ENCODE peak calls at places on chromosomes 4 and X, in four cellular contexts. One of them, this sample, is unnamed.

GRCh38 chrX:85927740-85928139 is 119.6 kb downstream of the CHM start:
- DNase-seq in sigmoid colon: no peak
- DNase-seq in fibroblast of villous mesenchyme: no peak
- DNase-seq in left lung: no peak
- DNase-seq in this sample: no peak

GRCh38 chr4:186566068-186566467 is 10.7 kb upstream of the MTNR1A start:
- DNase-seq in sigmoid colon: no peak
- DNase-seq in fibroblast of villous mesenchyme: no peak
- DNase-seq in left lung: no peak
- DNase-seq in this sample: no peak

GRCh38 chr4:119000400-119000799 is 111.7 kb downstream of the SYNPO2 start:
- DNase-seq in sigmoid colon: peak
- DNase-seq in fibroblast of villous mesenchyme: no peak
- DNase-seq in left lung: no peak
- DNase-seq in this sample: no peak

GRCh38 chr4:149549911-149550310 is 265.7 kb downstream of the IQCM start:
- DNase-seq in sigmoid colon: no peak
- DNase-seq in fibroblast of villous mesenchyme: peak
- DNase-seq in left lung: no peak
- DNase-seq in this sample: peak

GRCh38 chrX:24133280-24133679 is 16.2 kb upstream of the ZFX start:
- DNase-seq in sigmoid colon: no peak
- DNase-seq in fibroblast of villous mesenchyme: no peak
- DNase-seq in left lung: no peak
- DNase-seq in this sample: no peak

GRCh38 chr4:183170894-183171293 is 71.8 kb downstream of the WWC2 start:
- DNase-seq in sigmoid colon: no peak
- DNase-seq in fibroblast of villous mesenchyme: no peak
- DNase-seq in left lung: no peak
- DNase-seq in this sample: no peak

GRCh38 chrX:15686818-15687685 is 22.4 kb upstream of the CLTRN start:
- DNase-seq in sigmoid colon: no peak
- DNase-seq in fibroblast of villous mesenchyme: peak
- DNase-seq in left lung: no peak
- DNase-seq in this sample: peak

GRCh38 chrX:15050395-15050794 is 177.2 kb downstream of the MOSPD2 start:
- DNase-seq in sigmoid colon: no peak
- DNase-seq in fibroblast of villous mesenchyme: no peak
- DNase-seq in left lung: no peak
- DNase-seq in this sample: no peak

GRCh38 chr4:174658246-174658645 is 136.0 kb upstream of the HPGD start:
- DNase-seq in sigmoid colon: no peak
- DNase-seq in fibroblast of villous mesenchyme: no peak
- DNase-seq in left lung: no peak
- DNase-seq in this sample: peak

GRCh38 chr4:22514001-22514400 is 1.9 kb downstream of the ADGRA3 start:
- DNase-seq in sigmoid colon: no peak
- DNase-seq in fibroblast of villous mesenchyme: peak
- DNase-seq in left lung: no peak
- DNase-seq in this sample: peak

GRCh38 chr4:183808102-183808466 is 97.0 kb upstream of the STOX2 start:
- DNase-seq in sigmoid colon: no peak
- DNase-seq in fibroblast of villous mesenchyme: no peak
- DNase-seq in left lung: no peak
- DNase-seq in this sample: no peak

GRCh38 chr4:98720871-98721480 is 62.6 kb upstream of the TSPAN5 start:
- DNase-seq in sigmoid colon: no peak
- DNase-seq in fibroblast of villous mesenchyme: no peak
- DNase-seq in left lung: no peak
- DNase-seq in this sample: no peak

GRCh38 chr4:38976308-38976707 is 55.9 kb downstream of the TMEM156 start:
- DNase-seq in sigmoid colon: no peak
- DNase-seq in fibroblast of villous mesenchyme: peak
- DNase-seq in left lung: no peak
- DNase-seq in this sample: no peak

GRCh38 chrX:119516157-119516702 is 48.0 kb downstream of the SLC25A5 start:
- DNase-seq in sigmoid colon: no peak
- DNase-seq in fibroblast of villous mesenchyme: peak
- DNase-seq in left lung: no peak
- DNase-seq in this sample: peak

GRCh38 chr4:21742326-21742725 is 206.2 kb downstream of the KCNIP4 start:
- DNase-seq in sigmoid colon: no peak
- DNase-seq in fibroblast of villous mesenchyme: no peak
- DNase-seq in left lung: no peak
- DNase-seq in this sample: no peak

GRCh38 chr4:109816082-109816442 is 500 bp downstream of the GAR1 start:
- DNase-seq in sigmoid colon: no peak
- DNase-seq in fibroblast of villous mesenchyme: no peak
- DNase-seq in left lung: no peak
- DNase-seq in this sample: no peak

GRCh38 chrX:96311366-96311765 is 373.3 kb upstream of the DIAPH2 start:
- DNase-seq in sigmoid colon: no peak
- DNase-seq in fibroblast of villous mesenchyme: no peak
- DNase-seq in left lung: no peak
- DNase-seq in this sample: no peak

GRCh38 chr4:151226004-151226932 is 50.7 kb upstream of the PRSS48 start:
- DNase-seq in sigmoid colon: no peak
- DNase-seq in fibroblast of villous mesenchyme: peak
- DNase-seq in left lung: no peak
- DNase-seq in this sample: peak

GRCh38 chrX:110026099-110026844 is 23.4 kb downstream of the TMEM164 start:
- DNase-seq in sigmoid colon: no peak
- DNase-seq in fibroblast of villous mesenchyme: peak
- DNase-seq in left lung: peak
- DNase-seq in this sample: no peak

GRCh38 chr4:147735413-147736301 is 3.8 kb downstream of the ARHGAP10 start:
- DNase-seq in sigmoid colon: no peak
- DNase-seq in fibroblast of villous mesenchyme: peak
- DNase-seq in left lung: no peak
- DNase-seq in this sample: no peak

GRCh38 chr4:84965558-84966381 is 720 bp downstream of the WDFY3 start:
- DNase-seq in sigmoid colon: peak
- DNase-seq in fibroblast of villous mesenchyme: peak
- DNase-seq in left lung: peak
- DNase-seq in this sample: peak

GRCh38 chr4:2261110-2261852 is 628 bp downstream of the MXD4 start:
- DNase-seq in sigmoid colon: peak
- DNase-seq in fibroblast of villous mesenchyme: peak
- DNase-seq in left lung: peak
- DNase-seq in this sample: peak

GRCh38 chrX:50168305-50168704 is 32.5 kb downstream of the AKAP4 start:
- DNase-seq in sigmoid colon: no peak
- DNase-seq in fibroblast of villous mesenchyme: no peak
- DNase-seq in left lung: no peak
- DNase-seq in this sample: peak

GRCh38 chr4:142959156-142959555 is 113.1 kb upstream of the INPP4B start:
- DNase-seq in sigmoid colon: no peak
- DNase-seq in fibroblast of villous mesenchyme: peak
- DNase-seq in left lung: no peak
- DNase-seq in this sample: no peak

GRCh38 chrX:151875270-151876026 is 37.2 kb upstream of the MAGEA4 start:
- DNase-seq in sigmoid colon: no peak
- DNase-seq in fibroblast of villous mesenchyme: peak
- DNase-seq in left lung: no peak
- DNase-seq in this sample: no peak

GRCh38 chr4:185099024-185099682 is 43.9 kb upstream of the SLC25A4 start:
- DNase-seq in sigmoid colon: no peak
- DNase-seq in fibroblast of villous mesenchyme: no peak
- DNase-seq in left lung: no peak
- DNase-seq in this sample: peak

GRCh38 chrX:155880586-155881157 is 473 bp upstream of the VAMP7 start:
- DNase-seq in sigmoid colon: no peak
- DNase-seq in fibroblast of villous mesenchyme: no peak
- DNase-seq in left lung: no peak
- DNase-seq in this sample: no peak

GRCh38 chr4:1208970-1209704 is 36.8 kb upstream of the SPON2 start:
- DNase-seq in sigmoid colon: peak
- DNase-seq in fibroblast of villous mesenchyme: peak
- DNase-seq in left lung: peak
- DNase-seq in this sample: peak

DNA sequence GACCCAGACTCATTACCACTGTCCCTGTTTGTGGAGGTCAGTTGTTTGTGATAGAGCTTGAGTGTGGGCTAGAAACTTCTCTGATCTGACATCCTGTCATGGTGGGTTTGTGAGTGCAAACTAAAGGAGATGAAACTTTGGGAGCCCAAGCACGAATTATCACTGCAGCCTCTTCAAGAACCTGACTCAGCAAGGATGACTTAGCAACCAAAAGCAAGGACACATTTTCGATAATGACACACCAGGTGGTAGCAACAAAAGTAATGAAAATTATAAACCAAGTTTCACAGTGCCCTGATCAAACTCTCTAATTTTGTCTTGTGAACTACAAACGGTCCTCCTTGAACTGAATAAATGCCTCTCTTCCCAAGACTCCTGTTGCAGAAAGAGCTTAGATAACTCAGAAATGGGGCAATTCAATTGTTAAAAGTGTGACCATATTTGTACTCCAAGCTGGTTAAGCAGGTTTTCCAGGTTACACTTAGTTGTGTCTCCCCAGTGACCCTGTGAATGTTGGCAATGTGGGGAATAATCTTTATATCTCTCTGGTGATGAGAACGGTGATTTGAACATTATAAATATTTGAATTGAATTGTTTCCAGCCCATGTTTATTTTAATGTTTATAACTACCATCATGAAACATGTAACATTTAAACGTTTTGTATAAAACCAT is 52.6 kb upstream of the ATP8A1 start:
- DNase-seq in sigmoid colon: no peak
- DNase-seq in fibroblast of villous mesenchyme: no peak
- DNase-seq in left lung: no peak
- DNase-seq in this sample: no peak
- H3K4me3 ChIP-seq in sigmoid colon: no peak
- H3K4me3 ChIP-seq in fibroblast of villous mesenchyme: no peak
- H3K4me3 ChIP-seq in left lung: no peak
- H3K4me3 ChIP-seq in this sample: no peak

GRCh38 chrX:140151316-140151715 is 186.0 kb upstream of the CXorf66 start:
- DNase-seq in sigmoid colon: no peak
- DNase-seq in fibroblast of villous mesenchyme: no peak
- DNase-seq in left lung: no peak
- DNase-seq in this sample: no peak

DNA sequence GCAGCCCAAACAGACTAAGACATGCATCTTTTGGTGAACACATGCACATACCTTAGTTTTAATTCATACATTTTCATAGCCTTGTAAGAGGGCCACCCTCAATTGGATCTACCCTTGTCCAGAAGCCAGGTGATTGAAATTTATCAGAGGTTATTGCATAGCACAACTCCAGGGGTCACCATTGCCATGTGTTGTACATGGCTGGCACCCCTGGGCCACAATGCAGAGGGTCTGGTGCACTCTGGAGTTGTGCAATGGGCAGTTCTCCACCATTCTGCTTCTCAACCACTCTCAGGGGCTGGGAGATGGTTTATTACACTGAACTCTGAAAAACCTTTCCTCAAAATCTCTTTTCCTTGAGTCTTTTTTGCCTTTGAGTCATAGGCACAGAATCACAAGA is 184.4 kb upstream of the CXorf66 start:
- DNase-seq in sigmoid colon: no peak
- DNase-seq in fibroblast of villous mesenchyme: no peak
- DNase-seq in left lung: no peak
- DNase-seq in this sample: no peak
- TF ChIP-seq CTCF in sigmoid colon: no peak
- TF ChIP-seq CTCF in fibroblast of villous mesenchyme: no peak
- TF ChIP-seq CTCF in left lung: no peak
- TF ChIP-seq CTCF in this sample: no peak

GRCh38 chr4:26851129-26851528 is 9.5 kb upstream of the STIM2 start:
- DNase-seq in sigmoid colon: no peak
- DNase-seq in fibroblast of villous mesenchyme: no peak
- DNase-seq in left lung: no peak
- DNase-seq in this sample: no peak

GRCh38 chr4:26854701-26855100 is 5.9 kb upstream of the STIM2 start:
- DNase-seq in sigmoid colon: no peak
- DNase-seq in fibroblast of villous mesenchyme: no peak
- DNase-seq in left lung: no peak
- DNase-seq in this sample: no peak

GRCh38 chr4:26850528-26850927 is 10.1 kb upstream of the STIM2 start:
- DNase-seq in sigmoid colon: no peak
- DNase-seq in fibroblast of villous mesenchyme: no peak
- DNase-seq in left lung: no peak
- DNase-seq in this sample: no peak
- H3K4me3 ChIP-seq in sigmoid colon: no peak
- H3K4me3 ChIP-seq in fibroblast of villous mesenchyme: no peak
- H3K4me3 ChIP-seq in left lung: no peak
- H3K4me3 ChIP-seq in this sample: no peak

GRCh38 chrX:30865020-30865419 is 24.0 kb downstream of the TAB3 start:
- DNase-seq in sigmoid colon: no peak
- DNase-seq in fibroblast of villous mesenchyme: no peak
- DNase-seq in left lung: no peak
- DNase-seq in this sample: peak
- TF ChIP-seq CTCF in sigmoid colon: no peak
- TF ChIP-seq CTCF in fibroblast of villous mesenchyme: peak
- TF ChIP-seq CTCF in left lung: no peak
- TF ChIP-seq CTCF in this sample: no peak

DNA sequence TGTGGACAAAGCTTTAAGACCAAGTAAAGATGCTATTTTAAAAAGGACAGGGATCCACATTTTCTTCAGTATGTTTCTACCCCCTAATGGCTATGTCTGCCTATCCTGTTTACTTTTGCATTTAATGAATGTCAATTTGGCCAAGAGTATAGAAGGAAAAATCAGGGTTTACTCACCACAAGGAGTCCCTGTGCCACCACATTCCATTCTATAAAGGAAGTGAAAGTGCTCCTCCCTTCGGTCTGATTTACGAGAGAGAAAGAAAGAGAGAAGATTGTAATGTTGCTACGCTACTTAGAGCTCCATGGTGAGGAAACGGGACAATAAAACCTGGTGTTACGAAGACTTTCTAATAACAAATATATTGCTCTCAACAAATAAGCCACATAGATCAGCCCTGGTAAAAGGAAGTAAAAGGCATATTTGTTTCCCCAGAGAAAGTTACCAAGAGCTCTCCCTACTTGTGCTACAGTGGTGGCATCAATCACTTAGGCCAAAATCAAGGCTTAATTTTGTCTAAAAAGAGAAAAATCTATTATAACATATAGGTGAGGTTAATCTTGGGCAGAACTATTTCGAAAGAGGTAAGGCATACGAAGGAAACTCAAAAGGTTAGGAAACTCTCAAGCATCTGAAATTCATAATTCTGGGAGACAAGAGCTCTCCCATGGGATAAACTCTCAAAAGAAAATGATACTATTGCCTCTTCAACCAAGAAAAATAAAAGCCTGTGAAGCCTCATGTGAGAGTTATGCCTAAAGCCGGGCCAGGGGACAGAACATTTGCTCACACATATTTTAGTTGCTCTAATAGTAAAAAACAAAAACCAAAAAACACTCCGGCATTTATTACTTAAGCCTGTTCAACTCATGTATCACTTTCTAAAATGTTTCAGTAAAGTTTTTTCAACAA is 29.5 kb downstream of the TAPT1 start:
- DNase-seq in sigmoid colon: no peak
- DNase-seq in fibroblast of villous mesenchyme: peak
- DNase-seq in left lung: no peak
- DNase-seq in this sample: peak
- H3K4me3 ChIP-seq in sigmoid colon: no peak
- H3K4me3 ChIP-seq in fibroblast of villous mesenchyme: peak
- H3K4me3 ChIP-seq in left lung: peak
- H3K4me3 ChIP-seq in this sample: peak